ENCODE peak calls at places on chromosomes 7 and 10, in nine cellular contexts. G is right lobe of liver; T is CD8-positive, alpha-beta memory T cell; U is hepatocyte; A is astrocyte; L is neuronal stem cell; O is HCT116; J is H1; X is fibroblast of lung. D is an unnamed sample.

GRCh38 chr10:32144817-32145688 is 88.8 kb upstream of the KIF5B start:
- DNase-seq in A (no peak), O (no peak), G (no peak), J (no peak), X (no peak), T (no peak), L (no peak), U (no peak), D (no peak)

GRCh38 chr10:129614341-129614740 is 147.3 kb downstream of the MGMT start:
- DNase-seq in T (no peak), X (no peak), G (no peak), O (no peak), U (no peak), L (no peak), J (no peak), A (no peak), D (no peak)

GRCh38 chr7:44390701-44391100 is 65.3 kb upstream of the CAMK2B start:
- DNase-seq in O (no peak), T (no peak), A (no peak), X (no peak), U (no peak), G (no peak), J (no peak), L (no peak), D (no peak)

GRCh38 chr10:119859422-119860258 is 13.0 kb downstream of the MCMBP start:
- DNase-seq in J (no peak), A (peak; percentile 32), G (no peak), O (peak; percentile 59), T (no peak), U (peak; percentile 62), X (peak; percentile 42), L (peak; percentile 24), D (no peak)

GRCh38 chr7:124723012-124723411 is 42.6 kb downstream of the GPR37 start:
- DNase-seq in T (no peak), L (no peak), X (peak; percentile 62), A (peak; percentile 46), O (peak; percentile 52), U (no peak), J (no peak), G (no peak), D (no peak)

GRCh38 chr7:111238891-111239290 is 148.0 kb downstream of the LRRN3 start:
- DNase-seq in U (no peak), T (no peak), X (peak; percentile 79), J (no peak), A (peak; percentile 76), O (no peak), L (no peak), G (no peak), D (no peak)

GRCh38 chr10:52212062-52212461 is 102.0 kb upstream of the DKK1 start:
- DNase-seq in L (no peak), U (peak; percentile 12), O (no peak), X (no peak), A (no peak), J (no peak), T (no peak), G (peak; percentile 68), D (peak; percentile 51)

GRCh38 chr7:105354383-105354782 is 34.3 kb downstream of the SRPK2 start:
- DNase-seq in O (no peak), X (no peak), A (no peak), U (no peak), L (no peak), T (no peak), G (no peak), J (no peak), D (no peak)

GRCh38 chr7:137091396-137091795 is 222.9 kb downstream of the CHRM2 start:
- DNase-seq in L (peak; percentile 26), J (no peak), X (peak; percentile 46), T (no peak), U (peak; percentile 67), A (peak; percentile 24), G (no peak), O (no peak), D (no peak)

GRCh38 chr7:145543245-145543644 is 573.4 kb upstream of the CNTNAP2 start:
- DNase-seq in A (no peak), T (no peak), X (no peak), J (no peak), U (no peak), O (no peak), L (no peak), G (no peak), D (no peak)

GRCh38 chr7:123757095-123757494 is 8.3 kb upstream of the WASL start:
- DNase-seq in L (no peak), J (no peak), T (no peak), X (no peak), O (no peak), U (no peak), A (no peak), G (no peak), D (no peak)

DNA sequence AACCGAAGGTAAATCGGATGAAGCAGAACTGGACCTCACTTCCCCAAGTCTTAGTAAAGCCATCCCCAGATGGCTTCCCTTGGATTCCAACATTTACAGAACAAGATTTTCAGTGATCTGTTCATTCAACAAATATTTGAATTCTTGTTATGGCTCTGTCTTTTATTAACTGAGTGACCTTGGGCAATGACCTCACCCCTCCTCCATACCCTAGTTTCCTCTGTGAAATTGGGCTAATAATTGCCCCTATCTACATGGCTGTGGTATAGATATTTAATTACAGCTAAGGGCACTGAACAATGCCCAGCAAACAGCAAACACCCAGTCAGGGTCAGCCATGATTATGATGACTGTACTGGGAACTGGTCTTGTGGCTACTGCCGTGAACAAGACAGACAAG is 19.1 kb downstream of the TECTB start:
- DNase-seq in G (no peak), X (no peak), A (no peak), O (no peak), L (no peak), U (no peak), T (no peak), J (no peak), D (no peak)
- H3K4me1 ChIP-seq in G (peaks cover 6% of the 10 kb centered on the region), X (no peaks in the 10 kb centered on the region), A (no peaks in the 10 kb centered on the region), O (no peaks in the 10 kb centered on the region), L (no peaks in the 10 kb centered on the region), U (peaks cover 10% of the 10 kb centered on the region), T (no peaks in the 10 kb centered on the region), J (no peaks in the 10 kb centered on the region), D (no peaks in the 10 kb centered on the region)

GRCh38 chr10:73889014-73889413 is 14.7 kb upstream of the CAMK2G start:
- DNase-seq in T (no peak), X (peak; percentile 93), O (peak; percentile 63), A (peak; percentile 90), G (no peak), J (no peak), U (peak; percentile 45), L (no peak), D (peak; percentile 97)
- H3K4me1 ChIP-seq in T (no peaks in the 10 kb centered on the region), X (peaks cover 34% of the 10 kb centered on the region), O (peaks cover 66% of the 10 kb centered on the region), A (peaks cover 49% of the 10 kb centered on the region), G (no peaks in the 10 kb centered on the region), J (peaks cover 9% of the 10 kb centered on the region), U (peaks cover 30% of the 10 kb centered on the region), L (peaks cover 9% of the 10 kb centered on the region), D (peaks cover 45% of the 10 kb centered on the region)

DNA sequence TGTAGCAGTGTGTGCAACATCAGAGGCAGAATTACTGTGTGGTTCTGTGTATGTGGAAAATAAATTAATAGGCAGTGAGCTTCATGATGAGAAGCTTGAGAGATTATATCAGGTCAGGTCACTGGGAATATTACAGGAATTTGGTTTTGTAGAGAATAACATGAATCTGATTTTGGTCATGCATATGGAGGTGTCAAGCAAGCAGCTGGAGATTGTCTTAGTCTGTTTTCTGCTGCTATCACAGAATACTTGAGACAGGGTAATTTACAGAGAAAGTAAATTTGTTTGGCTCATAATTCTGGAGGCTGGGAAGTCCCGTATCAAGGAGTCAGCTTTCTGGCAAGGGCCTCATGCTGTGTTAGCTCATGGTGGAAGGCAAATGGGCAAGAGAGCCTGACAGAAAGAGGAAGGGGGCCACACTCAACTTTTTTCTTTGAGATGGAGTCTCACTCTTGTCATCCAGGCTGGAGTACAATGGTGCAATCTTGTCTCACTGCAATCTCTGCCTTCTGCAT is 120.7 kb upstream of the FAM3C start:
- DNase-seq in J (no peak), L (no peak), T (no peak), A (no peak), G (no peak), O (no peak), U (no peak), X (no peak), D (no peak)
- H3K4me1 ChIP-seq in J (peaks cover 3% of the 10 kb centered on the region), L (no peaks in the 10 kb centered on the region), T (no peaks in the 10 kb centered on the region), A (no peaks in the 10 kb centered on the region), G (no peaks in the 10 kb centered on the region), O (no peaks in the 10 kb centered on the region), U (peaks cover 3% of the 10 kb centered on the region), X (no peaks in the 10 kb centered on the region), D (no peaks in the 10 kb centered on the region)

DNA sequence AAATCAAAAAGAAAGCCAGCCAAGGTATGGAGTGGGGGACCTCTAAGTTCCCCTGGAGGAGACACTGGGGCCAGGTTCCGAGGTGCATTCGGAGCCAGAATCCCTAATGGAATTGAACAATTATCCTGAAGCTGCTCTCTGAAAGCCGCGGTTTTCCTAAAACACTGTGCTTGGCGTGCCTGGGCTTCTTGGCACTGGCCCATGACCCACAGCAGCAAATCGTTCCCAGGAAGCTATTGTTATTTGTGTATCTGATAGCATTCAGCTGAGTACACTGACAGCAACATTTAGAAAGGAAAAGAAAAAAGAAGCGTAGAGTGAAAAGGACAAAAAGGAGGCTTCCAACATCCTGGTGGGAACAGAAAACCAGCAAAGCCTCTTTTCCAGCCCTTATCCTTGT is 339.8 kb downstream of the FRMD4A start:
- DNase-seq in X (peak; percentile 80), T (no peak), J (no peak), U (no peak), A (peak; percentile 80), G (no peak), L (no peak), O (no peak), D (no peak)
- H3K4me1 ChIP-seq in X (peaks cover 27% of the 10 kb centered on the region), T (no peaks in the 10 kb centered on the region), J (no peaks in the 10 kb centered on the region), U (peaks cover 13% of the 10 kb centered on the region), A (peaks cover 42% of the 10 kb centered on the region), G (no peaks in the 10 kb centered on the region), L (peaks cover 31% of the 10 kb centered on the region), O (peaks cover 4% of the 10 kb centered on the region), D (peaks cover 26% of the 10 kb centered on the region)

GRCh38 chr10:13195016-13195415 is 33.7 kb downstream of the MCM10 start:
- DNase-seq in X (peak; percentile 6), O (no peak), J (no peak), T (no peak), L (no peak), G (no peak), U (no peak), A (no peak), D (no peak)
- H3K4me1 ChIP-seq in X (no peaks in the 10 kb centered on the region), O (no peaks in the 10 kb centered on the region), J (no peaks in the 10 kb centered on the region), T (no peaks in the 10 kb centered on the region), L (no peaks in the 10 kb centered on the region), G (no peaks in the 10 kb centered on the region), U (no peaks in the 10 kb centered on the region), A (no peaks in the 10 kb centered on the region), D (no peaks in the 10 kb centered on the region)